ENCODE peak calls at places on chromosomes 5 and 9, in seven cellular contexts. C is nephron progenitor cell; D is NCI-H1930; A is H7; B is tibial artery; X is ecto neural progenitor cell; R is activated CD4-positive, alpha-beta T cell treated with anti-CD3 and anti-CD28 coated beads, Interleukin-2, amount 50 U/mL, for 4 hours. O is an unnamed sample.

GRCh38 chr5:7047862-7048261 is 334.6 kb downstream of the TENT4A start:
- DNase-seq in X (no peak), R (no peak), B (no peak), D (peak; percentile 69), C (no peak), A (no peak), O (no peak)

GRCh38 chr9:92734931-92735906 is 29.4 kb downstream of the BICD2 start:
- DNase-seq in C (no peak), X (no peak), B (no peak), D (no peak), A (peak; percentile 44), R (no peak), O (no peak)

GRCh38 chr9:89661391-89661949 is 56.7 kb downstream of the GADD45G start:
- DNase-seq in X (peak; percentile 51), C (no peak), R (no peak), A (no peak), B (no peak), D (no peak), O (no peak)

GRCh38 chr5:5297432-5298067 is 124.9 kb upstream of the ICE1 start:
- DNase-seq in B (no peak), X (no peak), D (no peak), R (no peak), A (no peak), C (no peak), O (no peak)

GRCh38 chr9:135098400-135099105 is 11.1 kb downstream of the OLFM1 start:
- DNase-seq in B (no peak), D (no peak), C (peak; percentile 87), X (peak; percentile 77), A (peak; percentile 92), R (no peak), O (no peak)

GRCh38 chr5:170611446-170612088 is 107.7 kb downstream of the KCNIP1 start:
- DNase-seq in C (no peak), R (no peak), X (no peak), A (no peak), D (no peak), B (no peak), O (no peak)

GRCh38 chr5:130871346-130872086 is 293.5 kb downstream of the HINT1 start:
- DNase-seq in D (peak; percentile 1), R (peak; percentile 17), B (peak; percentile 36), C (peak; percentile 6), X (peak; percentile 49), A (peak; percentile 48), O (no peak)

GRCh38 chr5:81188962-81189361 is 44.2 kb upstream of the CKMT2 start:
- DNase-seq in A (no peak), R (no peak), B (no peak), X (no peak), D (no peak), C (no peak), O (no peak)

GRCh38 chr5:116313366-116313765 is 228.5 kb downstream of the COMMD10 start:
- DNase-seq in B (no peak), D (no peak), A (no peak), R (no peak), C (no peak), X (no peak), O (no peak)

GRCh38 chr9:128702445-128702948 is at the start of gene PKN3:
- DNase-seq in A (peak; percentile 99), D (peak; percentile 85), X (peak; percentile 96), B (peak; percentile 80), C (peak; percentile 98), R (peak; percentile 80), O (peak; percentile 82)

GRCh38 chr9:113737414-113738271 is 138.5 kb upstream of the ZNF618 start:
- DNase-seq in A (peak; percentile 49), X (peak; percentile 68), B (peak; percentile 35), C (peak; percentile 73), R (no peak), D (peak; percentile 58), O (no peak)

GRCh38 chr9:72041775-72042194 is 18.6 kb downstream of the C9orf57 start:
- DNase-seq in X (no peak), B (peak; percentile 65), R (no peak), A (no peak), C (no peak), D (no peak), O (no peak)

GRCh38 chr5:116084231-116084630 is 594 bp upstream of the COMMD10 start:
- DNase-seq in A (peak; percentile 49), D (no peak), X (peak; percentile 54), R (no peak), B (no peak), C (peak; percentile 12), O (no peak)

O was measured in stimulated activated naive CD4-positive, alpha-beta T cell treated with Interleukin-2 at 50 U/mL for 16 hours.